ENCODE peak calls at places on chromosomes 3 and 15, in nine cellular contexts. S, Q, V, C, T, A, W, M and N are unnamed samples.

GRCh38 chr3:14587733-14588360 is 47.7 kb upstream of the GRIP2 start:
- DNase-seq in S (no peak), Q (peak), V (no peak), C (no peak), T (no peak), A (no peak), W (peak), M (no peak), N (peak)

GRCh38 chr3:34570916-34571705 is 772.7 kb downstream of the PDCD6IP start:
- DNase-seq in S (no peak), Q (no peak), V (no peak), C (no peak), T (no peak), A (no peak), W (no peak), M (no peak), N (no peak)

GRCh38 chr3:149589332-149589731 is 68.5 kb downstream of the WWTR1 start:
- DNase-seq in S (no peak), Q (peak), V (no peak), C (no peak), T (no peak), A (no peak), W (no peak), M (no peak), N (peak)

GRCh38 chr3:105868450-105868744 is 415 bp downstream of the CBLB start:
- DNase-seq in S (peak), Q (peak), V (peak), C (no peak), T (no peak), A (no peak), W (no peak), M (no peak), N (peak)

GRCh38 chr15:81270781-81271491 is 53.0 kb downstream of the STARD5 start:
- DNase-seq in S (no peak), Q (no peak), V (no peak), C (no peak), T (no peak), A (no peak), W (no peak), M (no peak), N (peak)

GRCh38 chr15:88187195-88187594 is 69.3 kb downstream of the NTRK3 start:
- DNase-seq in S (no peak), Q (peak), V (no peak), C (no peak), T (no peak), A (no peak), W (no peak), M (no peak), N (peak)

GRCh38 chr15:80785811-80786354 is 6.7 kb downstream of the CEMIP start:
- DNase-seq in S (no peak), Q (no peak), V (no peak), C (no peak), T (no peak), A (no peak), W (no peak), M (no peak), N (no peak)

GRCh38 chr15:50262533-50262932 is 3.0 kb downstream of the HDC start:
- DNase-seq in S (no peak), Q (no peak), V (no peak), C (no peak), T (no peak), A (no peak), W (no peak), M (no peak), N (no peak)

GRCh38 chr3:27724459-27725197 is 2.5 kb upstream of the EOMES start:
- DNase-seq in S (no peak), Q (no peak), V (no peak), C (no peak), T (no peak), A (no peak), W (no peak), M (no peak), N (no peak)